ENCODE peak calls at places on chromosomes 3 and 15, in four cellular contexts. One of them, this sample, is unnamed.

GRCh38 chr3:150511096-150511670 is 35.1 kb downstream of the SERP1 start:
- DNase-seq in H1: no peak
- DNase-seq in trophoblast cell: no peak
- DNase-seq in IMR-90: no peak
- DNase-seq in this sample: no peak

GRCh38 chr3:186207515-186207914 is 98.6 kb upstream of the ETV5 start:
- DNase-seq in trophoblast cell: no peak
- DNase-seq in H1: no peak
- DNase-seq in IMR-90: no peak
- DNase-seq in this sample: no peak

GRCh38 chr3:25856902-25857518 is 67.1 kb downstream of the OXSM start:
- DNase-seq in IMR-90: peak; percentile 67
- DNase-seq in trophoblast cell: no peak
- DNase-seq in H1: no peak
- DNase-seq in this sample: no peak

GRCh38 chr3:184345678-184346144 is 8.3 kb downstream of the FAM131A start:
- DNase-seq in H1: peak; percentile 64
- DNase-seq in trophoblast cell: peak; percentile 44
- DNase-seq in IMR-90: peak; percentile 50
- DNase-seq in this sample: peak; percentile 52

GRCh38 chr3:195613468-195614069 is 29.8 kb upstream of the APOD start:
- DNase-seq in trophoblast cell: peak; percentile 71
- DNase-seq in H1: no peak
- DNase-seq in IMR-90: peak; percentile 6
- DNase-seq in this sample: no peak

GRCh38 chr3:167057586-167057985 is 322.5 kb downstream of the ZBBX start:
- DNase-seq in H1: no peak
- DNase-seq in trophoblast cell: no peak
- DNase-seq in IMR-90: no peak
- DNase-seq in this sample: no peak

GRCh38 chr15:49831206-49831965 is 210.5 kb downstream of the DTWD1 start:
- DNase-seq in IMR-90: peak; percentile 95
- DNase-seq in H1: no peak
- DNase-seq in trophoblast cell: peak; percentile 83
- DNase-seq in this sample: no peak

GRCh38 chr3:136584728-136585127 is 167.4 kb downstream of the STAG1 start:
- DNase-seq in IMR-90: peak; percentile 53
- DNase-seq in H1: no peak
- DNase-seq in trophoblast cell: no peak
- DNase-seq in this sample: no peak

GRCh38 chr3:3170998-3171397 is 8.5 kb downstream of the CRBN start:
- DNase-seq in H1: no peak
- DNase-seq in IMR-90: peak; percentile 42
- DNase-seq in trophoblast cell: no peak
- DNase-seq in this sample: no peak

GRCh38 chr3:81910244-81910852 is 148.9 kb upstream of the GBE1 start:
- DNase-seq in trophoblast cell: no peak
- DNase-seq in IMR-90: peak; percentile 21
- DNase-seq in H1: no peak
- DNase-seq in this sample: peak; percentile 26

GRCh38 chr15:89128320-89129122 is 40.3 kb downstream of the ABHD2 start:
- DNase-seq in trophoblast cell: no peak
- DNase-seq in IMR-90: no peak
- DNase-seq in H1: no peak
- DNase-seq in this sample: no peak

GRCh38 chr3:105369501-105370371 is 3.0 kb downstream of the ALCAM start:
- DNase-seq in H1: peak; percentile 56
- DNase-seq in trophoblast cell: no peak
- DNase-seq in IMR-90: peak; percentile 73
- DNase-seq in this sample: peak; percentile 11

GRCh38 chr3:169170456-169170855 is 493.1 kb downstream of the MECOM start:
- DNase-seq in H1: no peak
- DNase-seq in IMR-90: no peak
- DNase-seq in trophoblast cell: no peak
- DNase-seq in this sample: no peak

GRCh38 chr3:126546013-126546412 is 12.7 kb downstream of the C3orf22 start:
- DNase-seq in IMR-90: no peak
- DNase-seq in H1: no peak
- DNase-seq in trophoblast cell: no peak
- DNase-seq in this sample: no peak

GRCh38 chr3:170745211-170745718 is 124.7 kb downstream of the RPL22L1 start:
- DNase-seq in trophoblast cell: no peak
- DNase-seq in H1: no peak
- DNase-seq in IMR-90: peak; percentile 73
- DNase-seq in this sample: no peak

GRCh38 chr3:123156276-123156995 is 45.3 kb upstream of the SEC22A start:
- DNase-seq in trophoblast cell: no peak
- DNase-seq in IMR-90: no peak
- DNase-seq in H1: peak; percentile 31
- DNase-seq in this sample: no peak

GRCh38 chr3:159929181-159929893 is 59.3 kb upstream of the IL12A start:
- DNase-seq in H1: no peak
- DNase-seq in IMR-90: peak; percentile 87
- DNase-seq in trophoblast cell: peak; percentile 20
- DNase-seq in this sample: no peak

GRCh38 chr3:166902374-166902773 is 477.7 kb downstream of the ZBBX start:
- DNase-seq in H1: no peak
- DNase-seq in trophoblast cell: no peak
- DNase-seq in IMR-90: no peak
- DNase-seq in this sample: no peak

GRCh38 chr3:126781889-126782491 is 78.0 kb downstream of the CHCHD6 start:
- DNase-seq in trophoblast cell: no peak
- DNase-seq in H1: no peak
- DNase-seq in IMR-90: peak; percentile 86
- DNase-seq in this sample: no peak

GRCh38 chr15:40070166-40070557 is 31.2 kb upstream of the SRP14 start:
- DNase-seq in trophoblast cell: no peak
- DNase-seq in H1: no peak
- DNase-seq in IMR-90: no peak
- DNase-seq in this sample: no peak
- H4K91ac ChIP-seq in trophoblast cell: no peak overlapping the region
- H4K91ac ChIP-seq in H1: no peak overlapping the region
- H4K91ac ChIP-seq in IMR-90: no peak overlapping the region
- H4K91ac ChIP-seq in this sample: no peak overlapping the region

GRCh38 chr3:14204605-14205284 is 26.1 kb downstream of the LSM3 start:
- DNase-seq in trophoblast cell: peak; percentile 42
- DNase-seq in H1: peak; percentile 17
- DNase-seq in IMR-90: peak; percentile 71
- DNase-seq in this sample: no peak
- H4K91ac ChIP-seq in trophoblast cell: peak overlapping the region; percentile 92
- H4K91ac ChIP-seq in H1: no peak overlapping the region
- H4K91ac ChIP-seq in IMR-90: peak overlapping the region; percentile 35
- H4K91ac ChIP-seq in this sample: no peak overlapping the region

GRCh38 chr15:67140078-67140833 is 74.9 kb downstream of the SMAD3 start:
- DNase-seq in IMR-90: no peak
- DNase-seq in H1: no peak
- DNase-seq in trophoblast cell: no peak
- DNase-seq in this sample: no peak

GRCh38 chr15:67145307-67145610 is 79.9 kb downstream of the SMAD3 start:
- DNase-seq in H1: no peak
- DNase-seq in trophoblast cell: no peak
- DNase-seq in IMR-90: no peak
- DNase-seq in this sample: no peak

GRCh38 chr15:67143646-67144045 is 78.2 kb downstream of the SMAD3 start:
- DNase-seq in IMR-90: no peak
- DNase-seq in trophoblast cell: no peak
- DNase-seq in H1: no peak
- DNase-seq in this sample: no peak

GRCh38 chr15:67144609-67145306 is 79.4 kb downstream of the SMAD3 start:
- DNase-seq in H1: no peak
- DNase-seq in trophoblast cell: peak; percentile 72
- DNase-seq in IMR-90: peak; percentile 96
- DNase-seq in this sample: no peak

DNA sequence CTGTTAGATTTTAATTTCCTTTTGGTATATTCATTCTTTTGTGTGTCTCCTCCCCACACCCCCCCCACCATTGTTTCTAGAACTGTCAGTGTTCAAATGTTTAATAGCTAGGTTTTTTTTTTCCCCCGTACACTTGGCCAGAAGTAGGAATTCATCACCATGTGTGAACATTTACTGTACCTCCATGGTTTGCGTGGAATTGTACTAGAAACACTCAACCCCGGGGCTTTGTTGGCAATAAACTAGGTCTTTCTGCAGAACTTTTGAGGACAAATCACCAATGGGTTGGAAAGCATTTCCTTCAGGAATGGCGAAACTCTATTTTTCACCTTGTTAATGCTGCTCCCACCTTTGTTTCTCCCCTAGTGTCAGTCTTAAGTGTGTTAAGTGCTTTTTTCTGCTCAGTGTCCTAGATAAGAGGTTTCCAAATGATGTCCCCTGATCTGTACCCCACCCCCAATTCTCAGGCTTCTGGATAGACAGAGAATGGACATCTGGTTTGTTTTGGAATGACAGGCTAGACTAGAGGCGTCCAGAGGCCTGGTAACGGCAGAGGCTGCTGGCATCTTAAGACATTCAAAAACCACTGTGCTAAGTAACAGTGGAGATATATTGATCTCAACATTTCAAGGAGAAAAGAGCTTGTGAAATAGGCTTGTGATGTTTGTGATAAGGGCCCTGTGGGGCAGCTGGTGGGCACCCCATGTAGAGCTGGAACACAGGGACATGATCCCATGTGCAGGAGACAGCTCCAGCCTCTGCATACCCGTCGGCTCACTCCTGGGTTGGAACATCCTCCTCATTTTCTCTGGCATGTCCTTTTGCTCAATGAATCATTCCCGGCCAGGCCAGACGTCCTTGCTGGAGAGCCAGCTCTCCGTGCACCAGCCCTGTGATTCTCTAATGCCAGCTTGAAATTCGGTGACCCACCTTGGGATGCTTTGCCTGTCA is 77.0 kb downstream of the SMAD3 start:
- DNase-seq in H1: no peak
- DNase-seq in IMR-90: peak; percentile 81
- DNase-seq in trophoblast cell: no peak
- DNase-seq in this sample: no peak
- H4K91ac ChIP-seq in H1: no peak overlapping the region
- H4K91ac ChIP-seq in IMR-90: peak overlapping the region; percentile 56
- H4K91ac ChIP-seq in trophoblast cell: peak overlapping the region; percentile 74
- H4K91ac ChIP-seq in this sample: no peak overlapping the region

GRCh38 chr3:33664195-33664594 is 53.9 kb downstream of the CLASP2 start:
- DNase-seq in trophoblast cell: no peak
- DNase-seq in H1: no peak
- DNase-seq in IMR-90: peak; percentile 92
- DNase-seq in this sample: no peak
- H4K91ac ChIP-seq in trophoblast cell: no peak overlapping the region
- H4K91ac ChIP-seq in H1: no peak overlapping the region
- H4K91ac ChIP-seq in IMR-90: no peak overlapping the region
- H4K91ac ChIP-seq in this sample: no peak overlapping the region

DNA sequence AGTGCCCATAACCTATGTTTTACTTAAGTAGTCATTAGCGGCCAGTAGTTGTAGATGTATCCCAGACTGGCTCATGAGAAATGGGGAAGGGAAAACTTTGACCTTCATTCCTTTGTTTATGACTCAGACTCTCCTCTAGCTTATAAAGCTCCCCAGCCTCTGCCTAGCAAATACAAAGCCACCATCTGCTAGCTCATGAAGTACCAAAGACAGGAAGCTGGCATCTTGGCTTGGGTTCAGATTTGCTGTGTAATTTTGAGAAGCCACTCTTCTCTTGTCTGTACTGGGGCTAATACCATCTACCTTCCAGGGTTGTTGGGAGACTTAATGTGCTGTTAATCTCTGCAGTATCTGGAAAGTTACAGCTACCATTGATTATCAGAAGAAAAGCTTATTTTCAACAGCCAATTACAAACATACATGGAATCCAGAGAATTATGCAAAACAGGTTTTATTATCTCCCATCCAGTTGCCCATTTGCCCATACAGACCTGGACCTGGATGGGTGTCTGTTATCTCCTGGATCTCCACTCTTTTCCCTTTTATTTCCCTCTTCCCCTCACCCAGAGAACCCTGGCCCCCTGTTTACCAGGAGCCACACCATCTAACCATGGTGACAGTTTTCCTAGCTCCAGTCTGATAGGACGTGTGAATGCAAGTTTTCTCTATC is 153.8 kb downstream of the SEMA6D start:
- DNase-seq in trophoblast cell: peak; percentile 41
- DNase-seq in IMR-90: peak; percentile 38
- DNase-seq in H1: no peak
- DNase-seq in this sample: no peak
- H4K91ac ChIP-seq in trophoblast cell: no peak overlapping the region
- H4K91ac ChIP-seq in IMR-90: no peak overlapping the region
- H4K91ac ChIP-seq in H1: no peak overlapping the region
- H4K91ac ChIP-seq in this sample: no peak overlapping the region

DNA sequence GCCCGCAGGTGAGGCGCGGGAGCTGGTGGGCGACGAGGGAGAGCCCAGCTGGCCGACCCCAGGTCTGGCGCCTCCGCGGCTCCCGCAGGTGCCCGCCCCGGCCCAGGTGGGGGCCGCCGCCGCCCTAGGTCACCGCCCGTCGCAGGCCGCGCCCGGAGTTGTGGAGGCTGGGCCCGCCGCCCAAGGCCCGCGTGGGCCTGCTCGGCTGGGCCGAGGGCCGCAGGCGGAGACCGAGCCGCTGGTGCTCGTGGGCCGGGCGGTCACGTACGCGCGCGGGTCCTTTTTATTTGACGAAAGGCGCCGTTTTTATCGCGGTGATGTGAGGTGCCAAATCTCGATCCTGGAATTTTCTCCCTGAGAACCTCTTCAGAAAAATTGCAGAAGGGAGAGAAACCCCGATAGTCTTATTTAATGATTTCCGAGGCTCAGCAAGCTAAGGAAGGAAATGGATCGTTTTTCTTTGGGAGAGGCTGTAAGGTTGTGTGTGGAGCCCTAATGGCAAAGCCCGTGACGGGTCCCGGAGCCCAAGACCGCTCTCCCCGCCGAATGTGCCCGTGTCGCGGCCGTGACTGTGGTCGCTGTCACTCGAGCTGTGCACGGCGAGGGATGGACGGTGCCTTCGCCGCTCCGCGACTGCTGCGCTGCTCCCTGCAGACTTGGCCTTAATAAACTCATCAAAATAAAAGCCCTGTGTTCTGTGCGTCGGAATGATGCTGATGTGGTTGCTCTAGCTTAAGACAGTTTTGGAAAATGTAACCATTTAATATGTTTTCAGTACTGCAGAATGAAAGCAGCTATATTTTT is 603 bp downstream of the APPL1 start:
- DNase-seq in H1: peak; percentile 56
- DNase-seq in IMR-90: peak; percentile 41
- DNase-seq in trophoblast cell: peak; percentile 12
- DNase-seq in this sample: peak; percentile 18
- H4K91ac ChIP-seq in H1: peak overlapping the region; percentile 87
- H4K91ac ChIP-seq in IMR-90: peak overlapping the region; percentile 34
- H4K91ac ChIP-seq in trophoblast cell: peak overlapping the region; percentile 79
- H4K91ac ChIP-seq in this sample: no peak overlapping the region

GRCh38 chr3:51384730-51385473 is at the start of gene MANF:
- DNase-seq in H1: peak; percentile 93
- DNase-seq in trophoblast cell: peak; percentile 98
- DNase-seq in IMR-90: peak; percentile 97
- DNase-seq in this sample: peak; percentile 98
- H4K91ac ChIP-seq in H1: peak within 1 kb of the TSS; percentile 84
- H4K91ac ChIP-seq in trophoblast cell: peak within 1 kb of the TSS; percentile 96
- H4K91ac ChIP-seq in IMR-90: peak within 1 kb of the TSS; percentile 97
- H4K91ac ChIP-seq in this sample: peak within 1 kb of the TSS; percentile 80